ENCODE peak calls at places on chromosomes 6 and 20, in eight cellular contexts. I is prostate gland, R is uterus, X is heart left ventricle, M is Peyer's patch, Q is adrenal gland, B is suprapubic skin, E is body of pancreas. V is an unnamed sample.
A peak's percentile ranks its signal among the peaks of the same experiment; 100 is the strongest.

GRCh38 chr20:38272398-38272797 is 11.9 kb upstream of the KIAA1755 start:
- DNase-seq in I (no peak), R (no peak), X (no peak), M (peak; percentile 19), Q (no peak), B (no peak), E (no peak), V (no peak)

GRCh38 chr20:2179957-2180356 is 78.3 kb downstream of the STK35 start:
- DNase-seq in I (no peak), R (no peak), X (no peak), M (no peak), Q (no peak), B (no peak), E (no peak), V (no peak)

GRCh38 chr20:13868331-13868730 is 83.5 kb downstream of the NDUFAF5 start:
- DNase-seq in I (no peak), R (peak; percentile 66), X (no peak), M (no peak), Q (peak; percentile 18), B (no peak), E (peak; percentile 28), V (no peak)

GRCh38 chr6:51813904-51814303 is 273.5 kb downstream of the PKHD1 start:
- DNase-seq in I (no peak), R (no peak), X (no peak), M (no peak), Q (no peak), B (no peak), E (no peak), V (no peak)

GRCh38 chr6:166809721-166810120 is 146.6 kb downstream of the RNASET2 start:
- DNase-seq in I (no peak), R (no peak), X (no peak), M (no peak), Q (no peak), B (no peak), E (no peak), V (no peak)

GRCh38 chr6:109358204-109358603 is 24.1 kb downstream of the CD164 start:
- DNase-seq in I (no peak), R (no peak), X (no peak), M (no peak), Q (no peak), B (no peak), E (no peak), V (no peak)

GRCh38 chr6:146803601-146804000 is 204.8 kb downstream of the ADGB start:
- DNase-seq in I (no peak), R (no peak), X (peak; percentile 56), M (no peak), Q (peak; percentile 8), B (no peak), E (no peak), V (peak; percentile 13)

GRCh38 chr6:139625081-139625939 is 250.9 kb upstream of the CITED2 start:
- DNase-seq in I (no peak), R (no peak), X (no peak), M (no peak), Q (no peak), B (no peak), E (no peak), V (no peak)

GRCh38 chr6:31170987-31171671 is 647 bp upstream of the POU5F1 start:
- DNase-seq in I (no peak), R (no peak), X (no peak), M (no peak), Q (no peak), B (no peak), E (no peak), V (no peak)

GRCh38 chr6:140436023-140436811 is 1061.8 kb upstream of the CITED2 start:
- DNase-seq in I (no peak), R (no peak), X (no peak), M (no peak), Q (no peak), B (no peak), E (no peak), V (no peak)

GRCh38 chr6:56450882-56451739 is 191.6 kb downstream of the DST start:
- DNase-seq in I (no peak), R (peak; percentile 72), X (peak; percentile 74), M (no peak), Q (peak; percentile 67), B (no peak), E (peak; percentile 65), V (peak; percentile 90)

GRCh38 chr6:49462071-49462470 is 982 bp downstream of the MMUT start:
- DNase-seq in I (no peak), R (no peak), X (no peak), M (no peak), Q (no peak), B (no peak), E (no peak), V (no peak)

GRCh38 chr6:9178066-9178465 is 742.7 kb upstream of the SLC35B3 start:
- DNase-seq in I (no peak), R (no peak), X (no peak), M (no peak), Q (no peak), B (no peak), E (no peak), V (no peak)

GRCh38 chr6:87905101-87905517 is 142.5 kb upstream of the SPACA1 start:
- DNase-seq in I (no peak), R (no peak), X (no peak), M (no peak), Q (no peak), B (no peak), E (no peak), V (no peak)

GRCh38 chr6:33029297-33030184 is 20.1 kb upstream of the HLA-DOA start:
- DNase-seq in I (no peak), R (peak; percentile 46), X (no peak), M (peak; percentile 84), Q (peak; percentile 81), B (no peak), E (peak; percentile 76), V (peak; percentile 39)

GRCh38 chr20:23640018-23640872 is 2.5 kb upstream of the CST3 start:
- DNase-seq in I (no peak), R (no peak), X (peak; percentile 56), M (no peak), Q (no peak), B (no peak), E (no peak), V (no peak)

GRCh38 chr6:3282461-3283236 is 23.9 kb downstream of the PSMG4 start:
- DNase-seq in I (no peak), R (peak; percentile 20), X (no peak), M (peak; percentile 39), Q (no peak), B (peak; percentile 33), E (no peak), V (no peak)

GRCh38 chr6:40620546-40620945 is 33.4 kb upstream of the LRFN2 start:
- DNase-seq in I (no peak), R (no peak), X (no peak), M (no peak), Q (no peak), B (no peak), E (no peak), V (no peak)

GRCh38 chr6:101163611-101164010 is 229.9 kb upstream of the GRIK2 start:
- DNase-seq in I (no peak), R (no peak), X (no peak), M (no peak), Q (no peak), B (no peak), E (no peak), V (no peak)

GRCh38 chr6:133889557-133890301 is 816 bp downstream of the TCF21 start:
- DNase-seq in I (no peak), R (peak; percentile 33), X (peak; percentile 69), M (no peak), Q (no peak), B (no peak), E (no peak), V (no peak)

GRCh38 chr6:18595774-18596528 is 208.8 kb downstream of the RNF144B start:
- DNase-seq in I (peak; percentile 55), R (peak; percentile 73), X (no peak), M (peak; percentile 79), Q (peak; percentile 66), B (peak; percentile 72), E (peak; percentile 63), V (peak; percentile 51)

GRCh38 chr6:148144917-148145521 is 197.6 kb upstream of the SASH1 start:
- DNase-seq in I (peak; percentile 60), R (peak; percentile 54), X (peak; percentile 79), M (peak; percentile 80), Q (peak; percentile 84), B (peak; percentile 75), E (peak; percentile 69), V (peak; percentile 77)
- TF ChIP-seq CTCF in I (peak; percentile 27), R (peak; percentile 57), X (peak; percentile 90), M (peak; percentile 35), Q (peak; percentile 82), B (peak; percentile 80), E (peak; percentile 71), V (peak; percentile 85)

DNA sequence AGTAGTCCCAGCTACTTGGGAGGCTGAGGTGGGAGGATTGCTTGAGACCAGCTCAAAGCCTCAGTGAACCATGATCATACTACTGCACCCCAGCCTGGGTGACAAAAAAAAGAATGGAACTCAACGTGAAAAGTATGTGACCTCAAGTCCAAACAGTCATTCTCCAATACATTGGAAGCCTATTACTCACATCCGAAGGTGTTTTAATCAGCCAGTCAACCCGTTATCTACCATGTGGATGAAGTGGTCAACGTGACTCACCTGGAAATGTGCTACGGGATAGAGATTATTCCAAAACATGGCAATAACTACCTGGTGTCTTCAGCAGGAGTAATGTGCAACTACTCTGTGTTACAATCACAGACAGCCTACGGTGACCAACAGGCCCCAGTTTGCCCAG is 85.8 kb upstream of the TOP1 start:
- DNase-seq in I (no peak), R (no peak), X (no peak), M (no peak), Q (no peak), B (no peak), E (no peak), V (no peak)
- H3K27ac ChIP-seq in I (no peak overlapping the region), R (no peak overlapping the region), X (no peak overlapping the region), M (no peak overlapping the region), Q (no peak overlapping the region), B (no peak overlapping the region), E (no peak overlapping the region), V (no peak overlapping the region)

DNA sequence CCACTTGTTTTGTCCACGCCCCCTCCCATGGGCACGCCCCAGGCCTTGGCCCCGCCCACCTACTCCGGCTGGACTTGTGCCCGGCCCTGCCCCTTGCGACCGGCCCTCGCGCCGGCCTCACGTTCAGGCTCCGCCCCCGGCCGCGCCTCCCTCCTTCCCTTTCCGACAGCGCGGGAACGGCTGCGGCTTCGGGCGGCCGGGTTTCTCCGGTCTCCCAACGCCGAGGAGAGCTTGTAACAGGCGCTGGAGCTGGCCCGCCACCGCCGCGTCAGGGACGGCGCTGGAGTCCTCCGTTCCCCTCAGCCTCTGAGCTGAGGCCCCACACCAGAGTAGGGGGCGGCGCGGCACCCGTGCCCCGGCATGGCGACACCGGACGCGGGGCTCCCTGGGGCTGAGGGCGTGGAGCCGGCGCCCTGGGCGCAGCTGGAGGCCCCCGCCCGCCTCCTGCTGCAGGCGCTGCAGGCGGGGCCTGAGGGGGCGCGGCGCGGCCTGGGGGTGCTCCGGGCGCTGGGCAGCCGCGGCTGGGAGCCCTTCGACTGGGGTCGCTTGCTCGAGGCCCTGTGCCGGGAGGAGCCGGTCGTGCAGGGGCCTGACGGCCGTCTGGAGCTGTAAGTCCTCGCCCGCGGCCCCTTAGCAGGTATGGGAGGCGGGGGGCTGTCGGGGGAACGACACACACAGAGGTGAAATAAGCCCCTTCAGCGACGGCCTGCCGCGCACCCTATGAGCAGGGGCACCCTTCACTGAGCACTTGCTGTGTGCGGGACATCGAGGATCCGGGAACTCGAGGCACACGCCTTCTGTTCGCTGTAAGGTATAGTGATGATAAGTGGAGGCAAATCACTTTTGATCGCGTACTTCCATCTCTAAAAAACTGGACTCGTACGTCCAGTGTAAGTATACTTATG is at the start of gene FANCE:
- DNase-seq in I (peak; percentile 94), R (peak; percentile 94), X (peak; percentile 98), M (peak; percentile 99), Q (peak; percentile 96), B (peak; percentile 98), E (peak; percentile 93), V (peak; percentile 94)
- TF ChIP-seq POLR2A in I (peak; percentile 86), R (peak; percentile 70), X (peak; percentile 48), M (peak; percentile 57), Q (no peak), B (no peak), E (peak; percentile 14), V (no peak)

GRCh38 chr6:13630499-13630898 is 15.4 kb downstream of the NOL7 start:
- DNase-seq in I (no peak), R (no peak), X (no peak), M (no peak), Q (no peak), B (no peak), E (no peak), V (no peak)
- TF ChIP-seq CTCF in I (no peak), R (no peak), X (no peak), M (no peak), Q (no peak), B (no peak), E (no peak), V (no peak)